ENCODE peak calls at places on chromosomes 2 and 18, in nine cellular contexts. J is foreskin keratinocyte; K is iPS-NIHi11; E is nephron progenitor cell; M is activated T-cell treated with anti-CD3 and anti-CD28 coated beads for 1 hour; V is A172; O is activated naive CD4-positive, alpha-beta T cell treated with anti-CD3 and anti-CD28 coated beads for 36 hours; S is OCI-M1; U is HS-5. Q is an unnamed sample.

GRCh38 chr2:140085674-140086073 is 1305.5 kb upstream of the NXPH2 start:
- DNase-seq in J (peak; percentile 13), K (no peak), E (no peak), M (no peak), V (no peak), O (no peak), S (peak; percentile 21), U (no peak), Q (no peak)

GRCh38 chr2:164792316-164793127 is 49.1 kb downstream of the COBLL1 start:
- DNase-seq in J (no peak), K (no peak), E (no peak), M (no peak), V (peak; percentile 32), O (no peak), S (peak; percentile 44), U (no peak), Q (no peak)

GRCh38 chr2:61763605-61764034 is 90.2 kb downstream of the FAM161A start:
- DNase-seq in J (no peak), K (peak; percentile 74), E (peak; percentile 71), M (no peak), V (no peak), O (no peak), S (peak; percentile 95), U (peak; percentile 77), Q (peak; percentile 91)

GRCh38 chr2:118249970-118250369 is 161.7 kb downstream of the INSIG2 start:
- DNase-seq in J (peak; percentile 54), K (no peak), E (no peak), M (no peak), V (peak; percentile 18), O (no peak), S (no peak), U (peak; percentile 71), Q (no peak)

GRCh38 chr2:98757904-98758421 is 27.0 kb upstream of the MGAT4A start:
- DNase-seq in J (peak; percentile 94), K (no peak), E (no peak), M (peak; percentile 34), V (peak; percentile 93), O (peak; percentile 76), S (peak; percentile 71), U (peak; percentile 100), Q (peak; percentile 98)

GRCh38 chr2:216634317-216635148 is 1.3 kb downstream of the IGFBP2 start:
- DNase-seq in J (no peak), K (no peak), E (peak; percentile 44), M (no peak), V (no peak), O (no peak), S (no peak), U (no peak), Q (no peak)

GRCh38 chr2:184628051-184628450 is 29.7 kb downstream of the ZNF804A start:
- DNase-seq in J (no peak), K (no peak), E (no peak), M (no peak), V (no peak), O (no peak), S (peak; percentile 84), U (no peak), Q (no peak)

GRCh38 chr2:240338274-240338673 is 97.2 kb upstream of the GPC1 start:
- DNase-seq in J (no peak), K (no peak), E (no peak), M (no peak), V (no peak), O (no peak), S (no peak), U (no peak), Q (no peak)

GRCh38 chr2:98759827-98760625 is 29.1 kb upstream of the MGAT4A start:
- DNase-seq in J (no peak), K (no peak), E (no peak), M (no peak), V (no peak), O (no peak), S (no peak), U (no peak), Q (no peak)

GRCh38 chr2:238169708-238170251 is 11.0 kb downstream of the ERFE start:
- DNase-seq in J (peak; percentile 97), K (peak; percentile 43), E (no peak), M (no peak), V (peak; percentile 88), O (no peak), S (no peak), U (peak; percentile 99), Q (peak; percentile 100)

GRCh38 chr2:127640082-127641072 is 5.6 kb upstream of the GPR17 start:
- DNase-seq in J (no peak), K (peak; percentile 78), E (no peak), M (no peak), V (no peak), O (peak; percentile 65), S (peak; percentile 8), U (no peak), Q (no peak)

GRCh38 chr2:19120941-19121750 is 237.3 kb downstream of the OSR1 start:
- DNase-seq in J (peak; percentile 84), K (no peak), E (no peak), M (no peak), V (peak; percentile 88), O (no peak), S (peak; percentile 6), U (peak; percentile 80), Q (peak; percentile 96)

GRCh38 chr18:8627540-8627939 is 18.3 kb downstream of the RAB12 start:
- DNase-seq in J (no peak), K (no peak), E (no peak), M (no peak), V (no peak), O (no peak), S (no peak), U (no peak), Q (no peak)

GRCh38 chr2:101763496-101764333 is 66.2 kb downstream of the MAP4K4 start:
- DNase-seq in J (no peak), K (no peak), E (no peak), M (no peak), V (no peak), O (no peak), S (peak; percentile 36), U (no peak), Q (peak; percentile 30)

GRCh38 chr2:128279786-128280701 is 38.6 kb downstream of the HS6ST1 start:
- DNase-seq in J (no peak), K (no peak), E (no peak), M (no peak), V (no peak), O (no peak), S (no peak), U (no peak), Q (no peak)

GRCh38 chr2:66830881-66831280 is 396.0 kb downstream of the MEIS1 start:
- DNase-seq in J (no peak), K (no peak), E (no peak), M (no peak), V (no peak), O (no peak), S (no peak), U (no peak), Q (no peak)

GRCh38 chr2:101479328-101479727 is 4.4 kb upstream of the RFX8 start:
- DNase-seq in J (no peak), K (peak; percentile 37), E (no peak), M (no peak), V (peak; percentile 33), O (no peak), S (no peak), U (no peak), Q (no peak)

GRCh38 chr2:207334631-207335371 is 169.1 kb upstream of the KLF7 start:
- DNase-seq in J (peak; percentile 100), K (peak; percentile 85), E (peak; percentile 25), M (no peak), V (peak; percentile 98), O (peak; percentile 63), S (no peak), U (peak; percentile 100), Q (peak; percentile 100)

GRCh38 chr2:108640731-108641130 is 78.6 kb upstream of the RANBP2 start:
- DNase-seq in J (peak; percentile 86), K (no peak), E (no peak), M (no peak), V (peak; percentile 85), O (no peak), S (no peak), U (peak; percentile 86), Q (peak; percentile 95)

GRCh38 chr2:106885326-106885725 is 641 bp downstream of the ST6GAL2 start:
- DNase-seq in J (no peak), K (no peak), E (no peak), M (no peak), V (no peak), O (no peak), S (no peak), U (no peak), Q (peak; percentile 1)

GRCh38 chr2:240858321-240858720 is 10.3 kb upstream of the AGXT start:
- DNase-seq in J (no peak), K (no peak), E (no peak), M (no peak), V (no peak), O (no peak), S (no peak), U (no peak), Q (no peak)

GRCh38 chr2:166539340-166540162 is 45.5 kb upstream of the SCN7A start:
- DNase-seq in J (peak; percentile 56), K (peak; percentile 47), E (peak; percentile 37), M (no peak), V (peak; percentile 70), O (peak; percentile 21), S (peak; percentile 88), U (peak; percentile 60), Q (peak; percentile 83)

GRCh38 chr2:105821428-105822125 is 76.9 kb downstream of the NCK2 start:
- DNase-seq in J (no peak), K (no peak), E (no peak), M (no peak), V (no peak), O (no peak), S (no peak), U (no peak), Q (no peak)

GRCh38 chr2:233051241-233052149 is 8.6 kb upstream of the INPP5D start:
- DNase-seq in J (peak; percentile 58), K (peak; percentile 70), E (peak; percentile 35), M (no peak), V (peak; percentile 53), O (no peak), S (no peak), U (no peak), Q (peak; percentile 90)

GRCh38 chr2:226124548-226125011 is 675.0 kb downstream of the IRS1 start:
- DNase-seq in J (peak; percentile 65), K (peak; percentile 31), E (no peak), M (no peak), V (no peak), O (no peak), S (peak; percentile 59), U (no peak), Q (peak; percentile 48)

GRCh38 chr2:72619622-72620021 is 206.2 kb downstream of the EXOC6B start:
- DNase-seq in J (peak; percentile 77), K (no peak), E (peak; percentile 23), M (no peak), V (no peak), O (no peak), S (no peak), U (no peak), Q (peak; percentile 12)

GRCh38 chr18:25230658-25231326 is 121.2 kb downstream of the ZNF521 start:
- DNase-seq in J (no peak), K (no peak), E (no peak), M (no peak), V (no peak), O (no peak), S (no peak), U (no peak), Q (peak; percentile 94)

Q was measured in cardiac fibroblast.